ENCODE peak calls at places on chromosome 11, in nine cellular contexts. V is neural progenitor cell, S is cardiac muscle cell, B is tibial nerve, C is mucosa of descending colon, O is OCI-LY7, H is astrocyte, P is endothelial cell of umbilical vein, Z is heart left ventricle. K is an unnamed sample. For H3K36me3, the result is how much of the 10 kb centered on the place peaks cover.

GRCh38 chr11:25943031-25943430 is 388.9 kb upstream of the ANO3 start:
- DNase-seq in V (no peak), S (no peak), B (no peak), C (no peak), O (no peak), H (no peak), P (no peak), Z (no peak), K (no peak)

GRCh38 chr11:116272181-116272789 is 500.5 kb downstream of the BUD13 start:
- DNase-seq in V (peak), S (no peak), B (no peak), C (no peak), O (no peak), H (no peak), P (no peak), Z (no peak), K (no peak)

GRCh38 chr11:110990316-110990715 is 255.2 kb upstream of the POU2AF2 start:
- DNase-seq in V (no peak), S (no peak), B (no peak), C (no peak), O (no peak), H (no peak), P (no peak), Z (no peak), K (no peak)

GRCh38 chr11:113796663-113797259 is 17.2 kb downstream of the CLDN25 start:
- DNase-seq in V (peak), S (peak), B (peak), C (no peak), O (peak), H (peak), P (peak), Z (no peak), K (peak)

GRCh38 chr11:88596786-88597185 is 259.2 kb upstream of the CTSC start:
- DNase-seq in V (no peak), S (no peak), B (no peak), C (no peak), O (no peak), H (no peak), P (no peak), Z (no peak), K (peak)

GRCh38 chr11:100753144-100753543 is 66.1 kb downstream of the ARHGAP42 start:
- DNase-seq in V (peak), S (peak), B (no peak), C (no peak), O (no peak), H (no peak), P (no peak), Z (no peak), K (peak)

GRCh38 chr11:88174627-88175003 is 628 bp downstream of the RAB38 start:
- DNase-seq in V (peak), S (no peak), B (peak), C (peak), O (peak), H (peak), P (peak), Z (peak), K (peak)

GRCh38 chr11:18705651-18706281 is 7.2 kb downstream of the TMEM86A start:
- DNase-seq in V (no peak), S (peak), B (no peak), C (no peak), O (no peak), H (no peak), P (peak), Z (no peak), K (no peak)

GRCh38 chr11:112394304-112394703 is 133.6 kb upstream of the PLET1 start:
- DNase-seq in V (no peak), S (no peak), B (no peak), C (no peak), O (no peak), H (no peak), P (no peak), Z (no peak), K (no peak)

GRCh38 chr11:1597331-1597741 is 758 bp downstream of the KRTAP5-2 start:
- DNase-seq in V (no peak), S (no peak), B (no peak), C (no peak), O (no peak), H (no peak), P (no peak), Z (no peak), K (no peak)

GRCh38 chr11:112016765-112017356 is 8.3 kb upstream of the DLAT start:
- DNase-seq in V (no peak), S (no peak), B (no peak), C (no peak), O (no peak), H (peak), P (peak), Z (no peak), K (peak)

GRCh38 chr11:124315052-124315451 is 1.3 kb upstream of the OR8D1 start:
- DNase-seq in V (no peak), S (no peak), B (no peak), C (no peak), O (no peak), H (peak), P (peak), Z (no peak), K (peak)

GRCh38 chr11:100932474-100933100 is 197.0 kb downstream of the PGR start:
- DNase-seq in V (peak), S (no peak), B (no peak), C (no peak), O (peak), H (no peak), P (peak), Z (no peak), K (peak)

GRCh38 chr11:1168256-1168655 is 10.5 kb downstream of the MUC5AC start:
- DNase-seq in V (no peak), S (no peak), B (no peak), C (no peak), O (no peak), H (no peak), P (no peak), Z (no peak), K (no peak)

GRCh38 chr11:102283088-102283487 is 34.2 kb upstream of the BIRC3 start:
- DNase-seq in V (no peak), S (no peak), B (no peak), C (no peak), O (no peak), H (peak), P (no peak), Z (no peak), K (no peak)

GRCh38 chr11:118258410-118258809 is 5.7 kb downstream of the MPZL2 start:
- DNase-seq in V (no peak), S (no peak), B (no peak), C (no peak), O (peak), H (no peak), P (no peak), Z (no peak), K (peak)

GRCh38 chr11:70482529-70482917 is 84.2 kb downstream of the CTTN start:
- DNase-seq in V (no peak), S (peak), B (no peak), C (peak), O (no peak), H (peak), P (no peak), Z (peak), K (no peak)

GRCh38 chr11:102110761-102111010 is 439 bp downstream of the YAP1 start:
- DNase-seq in V (no peak), S (no peak), B (no peak), C (peak), O (no peak), H (no peak), P (no peak), Z (no peak), K (no peak)

GRCh38 chr11:75499423-75500305 is 26.1 kb downstream of the GDPD5 start:
- DNase-seq in V (no peak), S (no peak), B (peak), C (no peak), O (no peak), H (peak), P (no peak), Z (no peak), K (peak)

GRCh38 chr11:69702239-69702668 is 1.6 kb downstream of the FGF19 start:
- DNase-seq in V (peak), S (no peak), B (no peak), C (no peak), O (no peak), H (no peak), P (no peak), Z (no peak), K (no peak)

GRCh38 chr11:72591023-72591422 is 83.2 kb downstream of the PDE2A start:
- DNase-seq in V (no peak), S (no peak), B (no peak), C (peak), O (no peak), H (no peak), P (no peak), Z (no peak), K (no peak)

GRCh38 chr11:72587696-72588095 is 86.5 kb downstream of the PDE2A start:
- DNase-seq in V (no peak), S (no peak), B (no peak), C (no peak), O (no peak), H (no peak), P (no peak), Z (no peak), K (no peak)

GRCh38 chr11:72591785-72592490 is 82.3 kb downstream of the PDE2A start:
- DNase-seq in V (no peak), S (no peak), B (no peak), C (no peak), O (peak), H (no peak), P (no peak), Z (no peak), K (no peak)

GRCh38 chr11:72588656-72589410 is 85.4 kb downstream of the PDE2A start:
- DNase-seq in V (no peak), S (no peak), B (no peak), C (no peak), O (no peak), H (no peak), P (no peak), Z (no peak), K (no peak)

DNA sequence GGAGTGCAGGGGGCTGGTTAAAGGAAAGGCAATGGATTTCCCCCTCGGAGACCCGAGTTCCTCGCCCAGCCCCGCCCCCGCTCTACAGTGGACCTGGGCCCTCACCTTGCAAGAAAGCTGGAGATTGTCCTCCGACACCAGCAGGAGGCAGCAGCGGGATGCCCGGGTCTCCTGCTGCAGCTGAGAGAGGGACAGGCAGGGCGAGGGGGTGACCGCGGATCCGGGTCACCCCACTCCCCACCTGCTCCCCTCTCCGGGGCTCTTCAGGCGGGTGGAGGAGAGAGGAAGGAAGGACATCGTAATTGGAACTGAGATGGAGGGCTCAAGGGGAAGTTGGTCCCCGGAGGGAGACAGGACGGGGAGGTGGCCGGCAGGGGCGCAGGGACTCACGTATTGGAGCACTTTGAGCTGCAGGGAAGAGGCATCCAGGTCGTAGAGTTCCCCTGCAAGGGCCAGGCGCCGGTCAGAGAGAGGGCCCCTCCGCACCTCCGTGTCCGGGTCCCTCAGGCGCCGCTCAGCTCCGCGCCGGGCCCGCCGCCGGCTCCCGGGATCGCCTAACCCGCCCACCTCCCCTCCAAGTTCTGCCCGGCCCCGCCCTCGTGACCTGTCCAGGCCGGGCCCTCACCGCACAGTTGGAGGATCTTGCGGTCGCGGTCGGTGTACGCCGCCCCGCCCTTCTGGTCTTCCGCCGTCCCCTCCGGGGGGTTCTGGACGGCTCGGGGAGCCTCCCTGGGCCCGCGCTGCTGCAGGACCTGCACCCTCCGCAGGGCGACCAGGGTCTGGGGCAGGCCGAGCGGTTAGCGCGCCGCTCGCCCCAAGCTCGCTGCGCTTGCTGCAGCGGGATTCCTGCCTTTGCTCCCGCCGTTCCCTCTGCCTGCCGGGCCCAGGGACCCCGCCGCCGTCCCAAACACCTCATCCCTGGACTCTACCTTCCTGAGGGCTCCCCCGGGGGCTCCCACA is 84.1 kb downstream of the PDE2A start:
- DNase-seq in V (peak), S (peak), B (no peak), C (peak), O (peak), H (no peak), P (peak), Z (peak), K (peak)
- TF ChIP-seq CTCF in V (peak), S (peak), B (peak), C (no peak), O (peak), H (peak), P (peak), Z (peak), K (peak)

GRCh38 chr11:62726156-62727006 is 876 bp downstream of the HNRNPUL2 start:
- DNase-seq in V (no peak), S (no peak), B (no peak), C (no peak), O (peak), H (no peak), P (peak), Z (no peak), K (no peak)
- H3K36me3 ChIP-seq in V (under half), S (under half), B (under half), C (under half), O (half or more), H (under half), P (under half), Z (under half), K (under half)

GRCh38 chr11:68264244-68264643 is 7.5 kb downstream of the C11orf24 start:
- DNase-seq in V (no peak), S (no peak), B (peak), C (no peak), O (no peak), H (no peak), P (no peak), Z (no peak), K (no peak)

GRCh38 chr11:68261749-68262543 is 9.8 kb downstream of the C11orf24 start:
- DNase-seq in V (no peak), S (no peak), B (peak), C (no peak), O (no peak), H (no peak), P (no peak), Z (no peak), K (no peak)

GRCh38 chr11:68264741-68265540 is 6.8 kb downstream of the C11orf24 start:
- DNase-seq in V (no peak), S (no peak), B (no peak), C (no peak), O (no peak), H (no peak), P (no peak), Z (no peak), K (peak)

GRCh38 chr11:68262544-68262827 is 9.3 kb downstream of the C11orf24 start:
- DNase-seq in V (no peak), S (no peak), B (peak), C (no peak), O (no peak), H (no peak), P (no peak), Z (no peak), K (no peak)

DNA sequence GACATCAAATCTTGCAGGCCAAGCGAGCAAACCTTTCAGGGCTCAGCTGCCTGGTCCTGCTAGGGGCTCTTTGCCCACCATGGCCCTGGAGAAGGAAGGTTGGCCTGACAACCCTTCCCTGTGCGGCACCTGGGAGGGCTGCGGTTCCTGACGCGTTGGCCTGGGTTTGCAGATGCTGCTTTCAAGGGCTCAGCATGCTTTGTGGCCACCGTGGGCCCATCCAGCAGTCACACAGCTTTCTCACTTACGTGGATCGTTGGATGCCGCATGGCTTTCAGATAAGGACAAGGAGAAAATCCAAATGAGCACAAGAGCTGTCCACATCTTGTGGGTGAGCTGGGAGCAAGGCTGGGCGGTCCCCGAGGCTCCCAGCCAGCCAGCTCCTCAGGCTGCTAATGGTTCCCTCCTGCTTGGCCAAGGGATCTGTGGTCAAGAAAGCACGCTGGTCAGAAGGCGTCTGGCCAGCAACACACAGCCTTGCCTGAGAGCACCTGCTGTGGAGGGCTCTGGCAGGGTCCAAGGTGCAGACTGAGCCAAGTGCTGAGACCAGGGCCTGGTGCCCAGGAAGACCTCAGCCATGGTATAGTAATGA is 8.2 kb downstream of the C11orf24 start:
- DNase-seq in V (no peak), S (no peak), B (no peak), C (no peak), O (no peak), H (no peak), P (no peak), Z (no peak), K (no peak)
- H3K4me3 ChIP-seq in V (no peak), S (no peak), B (no peak), C (no peak), O (no peak), H (no peak), P (no peak), Z (no peak), K (no peak)

DNA sequence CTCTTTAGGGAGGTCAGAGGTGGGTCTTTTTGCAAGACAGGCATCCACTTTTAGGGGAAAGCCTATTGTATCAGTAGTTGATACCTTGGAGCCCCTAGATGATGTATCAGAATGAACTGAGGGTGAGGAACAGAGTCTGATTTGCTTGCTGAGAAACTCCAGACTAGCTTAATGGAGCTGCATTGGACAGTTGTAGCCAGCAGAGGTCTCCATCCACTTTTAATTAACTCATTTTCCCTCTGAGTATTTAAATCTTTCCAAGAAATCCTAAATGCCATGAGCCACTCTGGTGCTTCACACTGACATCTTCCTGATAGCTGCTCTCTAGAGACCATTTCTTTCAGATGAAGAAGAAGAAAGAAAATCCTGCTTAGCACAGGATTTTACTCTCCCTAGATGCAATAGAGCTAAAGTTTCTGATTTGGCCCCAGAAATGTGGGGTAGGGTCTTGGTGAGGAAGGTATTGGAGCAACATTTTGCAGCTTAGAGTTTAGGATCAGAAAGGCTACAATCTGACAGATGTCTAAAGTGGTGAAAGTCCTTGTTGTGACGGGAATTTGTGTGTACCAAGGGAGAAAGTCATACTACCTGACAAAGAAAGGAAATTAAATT is 38.0 kb downstream of the EXT2 start:
- DNase-seq in V (peak), S (peak), B (peak), C (no peak), O (peak), H (peak), P (peak), Z (no peak), K (peak)
- TF ChIP-seq CTCF in V (peak), S (peak), B (peak), C (peak), O (peak), H (peak), P (peak), Z (peak), K (peak)